ENCODE peak calls at places on chromosomes 16 and 17, in nine cellular contexts. I, H, U, D, K, Y, R, B and E are unnamed samples.

GRCh38 chr17:44916781-44917241 is 1.5 kb upstream of the GFAP start:
- DNase-seq in I (no peak), H (peak), U (no peak), D (no peak), K (peak), Y (peak), R (no peak), B (peak), E (no peak)

GRCh38 chr17:77499699-77500435 is 359.1 kb downstream of the SEC14L1 start:
- DNase-seq in I (no peak), H (no peak), U (no peak), D (no peak), K (no peak), Y (no peak), R (no peak), B (no peak), E (no peak)

GRCh38 chr16:6605490-6605889 is 727.2 kb upstream of the RBFOX1 start:
- DNase-seq in I (no peak), H (no peak), U (peak), D (no peak), K (no peak), Y (no peak), R (no peak), B (no peak), E (no peak)

GRCh38 chr17:50638851-50639767 is 4.4 kb downstream of the ABCC3 start:
- DNase-seq in I (peak), H (peak), U (peak), D (no peak), K (peak), Y (peak), R (no peak), B (peak), E (no peak)

GRCh38 chr17:6045621-6046357 is 24.4 kb upstream of the WSCD1 start:
- DNase-seq in I (no peak), H (peak), U (no peak), D (no peak), K (no peak), Y (no peak), R (no peak), B (no peak), E (no peak)

GRCh38 chr17:74119960-74120359 is 83.5 kb upstream of the RPL38 start:
- DNase-seq in I (no peak), H (no peak), U (no peak), D (no peak), K (no peak), Y (no peak), R (no peak), B (no peak), E (no peak)

GRCh38 chr16:50276128-50276444 is 9.7 kb downstream of the ADCY7 start:
- DNase-seq in I (no peak), H (no peak), U (no peak), D (no peak), K (peak), Y (no peak), R (no peak), B (no peak), E (no peak)

GRCh38 chr17:64599187-64599676 is 62.9 kb downstream of the SMURF2 start:
- DNase-seq in I (no peak), H (no peak), U (peak), D (peak), K (no peak), Y (no peak), R (peak), B (no peak), E (peak)

GRCh38 chr17:1563786-1564613 is 1.4 kb upstream of the PITPNA start:
- DNase-seq in I (no peak), H (no peak), U (no peak), D (no peak), K (no peak), Y (no peak), R (no peak), B (no peak), E (no peak)